ENCODE peak calls at places on chromosomes 7 and 10, in seven cellular contexts. I, J, W, L, C, Y and V are unnamed samples.

GRCh38 chr7:99437946-99438572 is 539 bp downstream of the PTCD1 start:
- DNase-seq in Y (no peak), L (no peak), C (no peak), I (no peak), J (no peak), W (no peak), V (no peak)

GRCh38 chr7:133613250-133613649 is 360.4 kb downstream of the EXOC4 start:
- DNase-seq in L (no peak), Y (no peak), J (no peak), C (no peak), W (no peak), I (no peak), V (no peak)

GRCh38 chr7:26136831-26137230 is 15.2 kb upstream of the NFE2L3 start:
- DNase-seq in J (no peak), Y (no peak), C (no peak), L (no peak), W (no peak), I (no peak), V (no peak)

GRCh38 chr10:33085313-33085833 is 127.3 kb upstream of the ITGB1 start:
- DNase-seq in W (no peak), L (no peak), Y (no peak), J (no peak), I (no peak), C (no peak), V (no peak)

GRCh38 chr7:117665393-117665792 is 185.6 kb downstream of the CFTR start:
- DNase-seq in Y (no peak), L (no peak), W (no peak), J (no peak), C (no peak), I (no peak), V (no peak)

GRCh38 chr10:36531621-36532020 is 593.8 kb upstream of the ANKRD30A start:
- DNase-seq in C (no peak), L (no peak), J (no peak), Y (no peak), I (no peak), W (no peak), V (peak; percentile 41)

GRCh38 chr7:158971214-158971613 is 114.9 kb downstream of the DYNC2I1 start:
- DNase-seq in Y (no peak), I (no peak), W (no peak), J (no peak), L (no peak), C (no peak), V (no peak)

GRCh38 chr10:127826161-127826740 is 66.5 kb downstream of the CLRN3 start:
- DNase-seq in L (no peak), I (no peak), Y (no peak), J (no peak), C (no peak), W (no peak), V (no peak)

GRCh38 chr7:116173051-116174028 is 37.0 kb upstream of the TES start:
- DNase-seq in J (no peak), W (peak; percentile 84), Y (no peak), I (peak; percentile 26), L (no peak), C (no peak), V (peak; percentile 45)

GRCh38 chr10:114648368-114648767 is 9.7 kb downstream of the ABLIM1 start:
- DNase-seq in L (no peak), C (no peak), Y (no peak), I (peak; percentile 21), J (no peak), W (peak; percentile 86), V (peak; percentile 89)

GRCh38 chr10:124428207-124428777 is 9.6 kb upstream of the OAT start:
- DNase-seq in J (no peak), Y (no peak), L (no peak), I (peak; percentile 12), C (no peak), W (no peak), V (no peak)

GRCh38 chr7:142001163-142001874 is 5.6 kb downstream of the MGAM start:
- DNase-seq in I (peak; percentile 18), C (no peak), W (no peak), L (no peak), Y (no peak), J (no peak), V (peak; percentile 18)

GRCh38 chr7:2242541-2243482 is 786 bp downstream of the NUDT1 start:
- DNase-seq in W (peak; percentile 28), C (no peak), J (no peak), Y (peak; percentile 67), I (peak; percentile 56), L (no peak), V (peak; percentile 44)

GRCh38 chr10:113520606-113521481 is 32.0 kb upstream of the HABP2 start:
- DNase-seq in C (peak; percentile 44), Y (peak; percentile 60), L (no peak), W (peak; percentile 73), I (peak; percentile 37), J (peak; percentile 57), V (peak; percentile 77)

GRCh38 chr7:139099181-139099947 is 10.2 kb downstream of the ZC3HAV1 start:
- DNase-seq in I (no peak), L (no peak), Y (no peak), W (no peak), C (no peak), J (no peak), V (no peak)

GRCh38 chr7:151139791-151140190 is 27.7 kb downstream of the GBX1 start:
- DNase-seq in Y (peak; percentile 3), J (no peak), L (no peak), I (no peak), W (no peak), C (no peak), V (no peak)

GRCh38 chr10:60604356-60604755 is 173.9 kb upstream of the CDK1 start:
- DNase-seq in I (no peak), L (no peak), C (no peak), Y (no peak), J (no peak), W (no peak), V (no peak)

GRCh38 chr7:46558482-46559193 is 637.6 kb upstream of the IGFBP3 start:
- DNase-seq in Y (no peak), W (no peak), J (no peak), C (no peak), L (no peak), I (peak; percentile 45), V (no peak)

GRCh38 chr7:156139112-156139511 is 326.8 kb upstream of the SHH start:
- DNase-seq in Y (no peak), J (no peak), C (no peak), L (no peak), I (no peak), W (no peak), V (no peak)

GRCh38 chr7:94422136-94422535 is 27.4 kb downstream of the COL1A2 start:
- DNase-seq in I (no peak), L (no peak), J (no peak), W (no peak), C (no peak), Y (no peak), V (no peak)

GRCh38 chr7:46739378-46740234 is 818.5 kb upstream of the IGFBP3 start:
- DNase-seq in Y (no peak), I (no peak), J (no peak), W (no peak), C (no peak), L (no peak), V (no peak)

GRCh38 chr7:7257899-7258692 is 75.8 kb downstream of the C1GALT1 start:
- DNase-seq in J (no peak), W (no peak), C (no peak), Y (no peak), L (no peak), I (no peak), V (no peak)

GRCh38 chr7:1646957-1647891 is 22.9 kb upstream of the ELFN1 start:
- DNase-seq in W (no peak), L (peak; percentile 86), I (no peak), Y (peak; percentile 54), C (peak; percentile 40), J (peak; percentile 37), V (no peak)

GRCh38 chr10:26938578-26938977 is 77.8 kb upstream of the ABI1 start:
- DNase-seq in W (no peak), J (no peak), I (no peak), L (no peak), Y (no peak), C (no peak), V (no peak)

DNA sequence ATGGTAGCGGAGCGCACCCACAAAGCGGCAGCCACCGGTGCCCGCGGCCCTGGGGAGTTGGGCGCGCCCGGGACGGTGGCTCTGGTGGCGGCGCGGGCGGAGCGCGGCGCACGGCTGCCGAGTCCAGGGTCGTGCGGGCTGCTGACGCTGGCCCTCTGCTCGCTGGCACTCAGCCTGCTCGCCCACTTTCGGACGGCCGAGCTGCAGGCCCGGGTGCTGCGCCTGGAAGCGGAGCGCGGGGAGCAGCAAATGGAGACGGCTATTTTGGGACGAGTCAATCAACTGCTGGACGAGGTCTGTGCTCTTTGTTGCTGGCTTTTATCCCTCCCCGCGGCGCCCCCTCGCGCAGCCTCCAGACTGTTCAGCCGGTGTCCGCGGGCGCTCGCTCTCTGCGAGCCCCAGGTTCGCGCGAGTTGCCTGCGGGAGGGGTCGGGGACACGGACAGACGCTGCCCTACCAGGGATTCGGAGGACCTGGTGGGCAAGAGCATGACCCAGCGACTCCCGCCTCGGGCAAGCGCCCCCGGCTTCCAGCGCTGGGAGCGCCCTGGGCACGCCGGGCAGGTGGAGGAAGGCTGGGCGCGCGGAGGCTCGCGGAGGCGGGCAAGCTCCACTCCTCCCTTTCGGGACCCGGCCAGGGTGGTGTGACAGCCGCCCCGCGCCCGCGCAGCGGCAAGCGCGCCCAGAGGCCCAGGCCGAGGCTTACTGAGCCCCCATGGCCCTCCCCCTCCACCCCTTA is 887 bp downstream of the COL13A1 start:
- DNase-seq in W (peak; percentile 77), L (peak; percentile 76), I (peak; percentile 39), C (peak; percentile 55), J (no peak), Y (peak; percentile 71), V (peak; percentile 45)
- TF ChIP-seq CTCF in W (peak; percentile 11), L (no peak), I (no peak), C (peak; percentile 24), J (no peak), Y (peak; percentile 32), V (peak; percentile 13)

DNA sequence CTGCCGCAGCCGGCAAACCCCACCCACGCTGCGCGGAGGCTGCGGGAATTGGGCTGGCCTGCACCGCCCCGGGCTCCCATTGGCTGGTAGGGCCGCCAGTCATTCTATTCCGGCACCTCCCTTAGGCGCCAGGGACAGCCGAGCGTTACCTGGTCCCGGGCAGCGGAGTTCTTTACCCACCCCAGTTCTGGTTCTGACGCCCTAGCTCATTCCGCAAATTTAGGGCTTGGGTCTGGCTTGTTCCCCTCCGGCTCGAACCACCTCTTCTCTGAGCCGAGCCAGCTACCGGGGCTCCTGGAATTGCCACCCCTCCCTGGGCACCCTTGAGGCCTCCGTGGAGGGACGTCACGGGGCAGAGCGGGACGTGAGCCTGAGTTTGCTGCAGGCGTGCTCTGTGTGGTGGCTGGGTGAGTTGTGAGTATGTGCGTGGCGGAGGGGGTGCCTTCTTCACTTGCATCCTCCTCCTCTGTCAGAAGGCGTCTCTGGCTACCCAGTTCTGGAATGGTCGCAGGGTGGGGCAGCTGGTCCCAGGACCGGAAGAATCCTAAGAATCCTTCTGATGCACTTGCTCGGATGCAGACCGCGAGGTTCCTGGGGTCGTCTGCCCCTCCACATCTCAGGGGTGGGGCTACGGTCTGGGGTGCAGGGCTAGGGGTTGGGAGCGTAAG is at the start of the genes PDZD7 and SFXN3:
- DNase-seq in I (peak; percentile 91), L (peak; percentile 97), W (peak; percentile 88), Y (peak; percentile 97), J (peak; percentile 98), C (peak; percentile 99), V (peak; percentile 99)
- H3K27ac ChIP-seq in I (peak within 1 kb of the TSS; percentile 52), L (peak within 1 kb of the TSS; percentile 97), W (peak within 1 kb of the TSS; percentile 91), Y (peak within 1 kb of the TSS; percentile 65), J (peak within 1 kb of the TSS; percentile 99), C (peak within 1 kb of the TSS; percentile 97), V (peak within 1 kb of the TSS; percentile 99)

GRCh38 chr10:4174197-4174596 is 389.2 kb upstream of the KLF6 start:
- DNase-seq in C (no peak), W (no peak), Y (peak; percentile 32), J (no peak), I (no peak), L (no peak), V (no peak)
- TF ChIP-seq CTCF in C (peak; percentile 22), W (no peak), Y (peak; percentile 26), J (no peak), I (no peak), L (no peak), V (no peak)

GRCh38 chr10:104351919-104352318 is 1.7 kb upstream of the CFAP58 start:
- DNase-seq in L (no peak), Y (no peak), W (no peak), J (no peak), C (no peak), I (no peak), V (no peak)
- H3K27ac ChIP-seq in L (no peak overlapping the region), Y (no peak overlapping the region), W (no peak overlapping the region), J (peak overlapping the region; percentile 38), C (no peak overlapping the region), I (no peak overlapping the region), V (no peak overlapping the region)